ENCODE peak calls at places on chromosomes 3 and 15, in eight cellular contexts. X is lung; C is GDM1; V is effector memory CD4-positive, alpha-beta T cell; K is HS-27A; J is SW480; W is AG08395; H is activated CD4-positive, alpha-beta T cell treated with anti-CD3 and anti-CD28 coated beads for 48 hours. L is an unnamed sample.

GRCh38 chr3:192482809-192483208 is 244.5 kb downstream of the FGF12 start:
- DNase-seq in X (no peak), C (no peak), V (no peak), K (no peak), J (no peak), W (no peak), H (no peak), L (no peak)

GRCh38 chr3:4426782-4427344 is 40.2 kb downstream of the SUMF1 start:
- DNase-seq in X (no peak), C (no peak), V (no peak), K (no peak), J (no peak), W (peak; percentile 79), H (no peak), L (no peak)

GRCh38 chr15:73941871-73942635 is 15.8 kb downstream of the LOXL1 start:
- DNase-seq in X (no peak), C (no peak), V (no peak), K (no peak), J (peak; percentile 75), W (no peak), H (no peak), L (no peak)

GRCh38 chr3:71089271-71089670 is 494.3 kb downstream of the FOXP1 start:
- DNase-seq in X (no peak), C (no peak), V (no peak), K (no peak), J (no peak), W (no peak), H (peak; percentile 36), L (no peak)

GRCh38 chr15:90184786-90185704 is 16.1 kb upstream of the SEMA4B start:
- DNase-seq in X (peak; percentile 67), C (no peak), V (peak; percentile 52), K (no peak), J (peak; percentile 47), W (peak; percentile 74), H (peak; percentile 64), L (peak; percentile 78)

GRCh38 chr15:77481670-77482069 is 61.0 kb downstream of the HMG20A start:
- DNase-seq in X (no peak), C (no peak), V (no peak), K (no peak), J (no peak), W (no peak), H (no peak), L (no peak)

GRCh38 chr3:151878445-151878844 is 5.0 kb downstream of the SUCNR1 start:
- DNase-seq in X (no peak), C (no peak), V (no peak), K (no peak), J (no peak), W (no peak), H (no peak), L (no peak)

GRCh38 chr3:60798456-60798855 is 452.8 kb downstream of the FHIT start:
- DNase-seq in X (no peak), C (no peak), V (no peak), K (no peak), J (no peak), W (no peak), H (no peak), L (no peak)

GRCh38 chr3:54899273-54899672 is 28.6 kb downstream of the LRTM1 start:
- DNase-seq in X (no peak), C (no peak), V (no peak), K (no peak), J (no peak), W (no peak), H (no peak), L (no peak)

GRCh38 chr3:46110701-46111493 is 83.6 kb upstream of the XCR1 start:
- DNase-seq in X (peak; percentile 74), C (peak; percentile 23), V (no peak), K (peak; percentile 93), J (peak; percentile 95), W (peak; percentile 59), H (no peak), L (peak; percentile 4)

GRCh38 chr15:33201376-33202189 is 7.1 kb upstream of the FMN1 start:
- DNase-seq in X (peak; percentile 61), C (peak; percentile 34), V (peak; percentile 20), K (no peak), J (peak; percentile 90), W (peak; percentile 49), H (peak; percentile 72), L (peak; percentile 13)

GRCh38 chr3:44511238-44511567 is 33.7 kb upstream of the ZNF445 start:
- DNase-seq in X (no peak), C (no peak), V (no peak), K (no peak), J (no peak), W (no peak), H (no peak), L (no peak)

GRCh38 chr3:69867941-69868505 is 128.8 kb downstream of the MITF start:
- DNase-seq in X (no peak), C (no peak), V (no peak), K (no peak), J (no peak), W (no peak), H (no peak), L (no peak)

GRCh38 chr3:70516081-70516480 is 203.6 kb upstream of the MDFIC2 start:
- DNase-seq in X (no peak), C (no peak), V (no peak), K (no peak), J (no peak), W (no peak), H (no peak), L (no peak)

GRCh38 chr3:133578548-133579191 is 5.2 kb downstream of the CDV3 start:
- DNase-seq in X (no peak), C (no peak), V (no peak), K (no peak), J (peak; percentile 76), W (peak; percentile 36), H (no peak), L (no peak)

GRCh38 chr3:55075846-55076245 is 148.0 kb upstream of the LRTM1 start:
- DNase-seq in X (no peak), C (no peak), V (no peak), K (no peak), J (no peak), W (no peak), H (no peak), L (no peak)

GRCh38 chr3:108127301-108127988 is 36.6 kb upstream of the CD47 start:
- DNase-seq in X (no peak), C (no peak), V (peak; percentile 47), K (no peak), J (no peak), W (no peak), H (peak; percentile 62), L (no peak)

GRCh38 chr3:28134792-28135375 is 106.5 kb upstream of the CMC1 start:
- DNase-seq in X (no peak), C (no peak), V (no peak), K (no peak), J (peak; percentile 41), W (no peak), H (no peak), L (no peak)

GRCh38 chr3:3179407-3180094 is at the start of gene CRBN:
- DNase-seq in X (peak; percentile 88), C (peak; percentile 86), V (peak; percentile 84), K (no peak), J (peak; percentile 79), W (peak; percentile 96), H (peak; percentile 90), L (peak; percentile 91)

GRCh38 chr3:48013288-48013980 is 2.8 kb downstream of the MAP4 start:
- DNase-seq in X (no peak), C (no peak), V (no peak), K (peak; percentile 68), J (peak; percentile 66), W (peak; percentile 57), H (no peak), L (peak; percentile 76)

GRCh38 chr3:31958721-31959152 is 22.3 kb downstream of the OSBPL10 start:
- DNase-seq in X (no peak), C (no peak), V (no peak), K (no peak), J (no peak), W (no peak), H (no peak), L (no peak)

GRCh38 chr15:53872410-53872809 is 105.8 kb upstream of the UNC13C start:
- DNase-seq in X (no peak), C (no peak), V (no peak), K (no peak), J (peak; percentile 13), W (no peak), H (no peak), L (no peak)

GRCh38 chr3:115340586-115340985 is 193.5 kb upstream of the ZBTB20 start:
- DNase-seq in X (no peak), C (no peak), V (no peak), K (no peak), J (no peak), W (no peak), H (no peak), L (no peak)

GRCh38 chr15:100663066-100663465 is 60.7 kb downstream of the ASB7 start:
- DNase-seq in X (no peak), C (no peak), V (no peak), K (no peak), J (peak; percentile 56), W (no peak), H (peak; percentile 7), L (no peak)

L was measured in erythroblast.